ENCODE peak calls at places on chromosomes 7 and 10, in five cellular contexts. N is mesendoderm; G is neuronal stem cell; A is effector memory CD4-positive, alpha-beta T cell; I is cardiac muscle cell. H is an unnamed sample.

GRCh38 chr7:142703655-142704310 is 45.5 kb upstream of the PRSS1 start:
- DNase-seq in A (no peak), I (no peak), G (no peak), N (no peak), H (no peak)

GRCh38 chr7:116271161-116271979 is 61.0 kb downstream of the TES start:
- DNase-seq in A (no peak), G (no peak), I (peak; percentile 70), N (no peak), H (peak; percentile 80)

GRCh38 chr10:77247076-77247561 is 390.5 kb downstream of the KCNMA1 start:
- DNase-seq in N (peak; percentile 93), A (no peak), G (no peak), I (peak; percentile 91), H (peak; percentile 83)

GRCh38 chr7:28647076-28647421 is 234.7 kb downstream of the CREB5 start:
- DNase-seq in A (no peak), I (no peak), G (no peak), N (no peak), H (no peak)

GRCh38 chr10:13936826-13937225 is 350.1 kb downstream of the PRPF18 start:
- DNase-seq in I (no peak), N (no peak), G (no peak), A (no peak), H (no peak)

GRCh38 chr7:26200113-26200443 is 468 bp downstream of the HNRNPA2B1 start:
- DNase-seq in G (peak; percentile 61), A (peak; percentile 58), N (peak; percentile 80), I (peak; percentile 59), H (no peak)

GRCh38 chr7:95004618-95005282 is 97.4 kb downstream of the PPP1R9A start:
- DNase-seq in N (no peak), G (no peak), I (no peak), A (no peak), H (peak; percentile 42)

GRCh38 chr10:98170249-98171117 is 36.0 kb downstream of the R3HCC1L start:
- DNase-seq in A (no peak), N (peak; percentile 92), G (peak; percentile 59), I (peak; percentile 62), H (peak; percentile 58)

GRCh38 chr7:122768827-122769226 is 66.1 kb upstream of the RNF148 start:
- DNase-seq in N (no peak), G (no peak), A (no peak), I (no peak), H (no peak)

GRCh38 chr7:5216931-5217330 is 26.9 kb downstream of the WIPI2 start:
- DNase-seq in G (no peak), A (no peak), N (no peak), I (no peak), H (no peak)

GRCh38 chr7:6430271-6430940 is 17.3 kb downstream of the DAGLB start:
- DNase-seq in A (no peak), N (peak; percentile 52), I (peak; percentile 69), G (no peak), H (peak; percentile 68)

GRCh38 chr10:104077282-104078151 is 8.2 kb downstream of the COL17A1 start:
- DNase-seq in G (no peak), N (peak; percentile 46), A (no peak), I (no peak), H (no peak)

GRCh38 chr10:12510566-12510965 is 161.2 kb downstream of the CAMK1D start:
- DNase-seq in A (no peak), N (peak; percentile 51), G (no peak), I (no peak), H (no peak)

GRCh38 chr7:116511552-116512523 is 12.3 kb downstream of the CAV2 start:
- DNase-seq in A (no peak), N (no peak), I (peak; percentile 30), G (no peak), H (peak; percentile 39)

GRCh38 chr7:41971640-41972187 is 265.3 kb downstream of the GLI3 start:
- DNase-seq in I (no peak), G (no peak), N (no peak), A (no peak), H (no peak)
- H3K4me3 ChIP-seq in I (no peak overlapping the region), G (no peak overlapping the region), N (no peak overlapping the region), A (no peak overlapping the region), H (no peak overlapping the region)

DNA sequence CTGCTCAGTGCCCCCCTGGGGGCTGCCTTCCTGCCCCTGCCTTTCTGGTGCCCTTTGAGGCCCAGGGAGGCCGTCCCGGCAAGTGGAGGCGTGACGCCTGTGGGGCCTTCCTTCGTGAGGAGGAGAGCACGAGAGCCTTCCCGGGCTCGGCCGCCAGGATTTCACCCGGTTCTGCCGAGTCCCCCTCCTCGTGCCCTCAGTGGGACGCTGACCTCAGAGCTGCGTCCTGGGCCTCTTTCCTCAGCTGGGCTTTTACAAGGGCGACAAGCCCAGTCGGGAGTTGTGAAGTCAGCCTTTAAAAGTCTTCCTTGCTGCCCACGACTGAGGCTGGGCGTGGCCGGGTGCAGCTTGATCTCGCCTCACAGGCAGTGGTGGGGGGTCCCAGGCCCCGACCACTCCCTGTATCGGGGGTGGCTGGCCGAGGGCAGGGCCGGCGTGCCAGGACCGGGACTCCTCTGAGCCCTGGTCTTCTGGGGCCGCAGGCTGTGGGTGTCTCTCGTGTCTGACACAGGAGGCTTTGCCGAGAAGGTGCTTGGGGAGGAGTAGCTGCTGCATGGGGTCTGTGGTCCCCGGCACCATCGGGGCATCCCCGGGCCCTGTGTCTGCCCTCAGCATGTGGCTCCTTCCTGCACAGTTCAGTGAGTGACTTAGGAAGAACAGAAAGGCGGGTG is 41.8 kb downstream of the FAM20C start:
- DNase-seq in A (no peak), N (no peak), G (no peak), I (no peak), H (peak; percentile 23)
- H3K4me3 ChIP-seq in A (no peak overlapping the region), N (no peak overlapping the region), G (no peak overlapping the region), I (no peak overlapping the region), H (no peak overlapping the region)

GRCh38 chr7:27420702-27421101 is 178.1 kb downstream of the EVX1 start:
- DNase-seq in N (no peak), A (no peak), I (no peak), G (no peak), H (no peak)
- H3K4me3 ChIP-seq in N (no peak overlapping the region), A (no peak overlapping the region), I (no peak overlapping the region), G (no peak overlapping the region), H (no peak overlapping the region)

DNA sequence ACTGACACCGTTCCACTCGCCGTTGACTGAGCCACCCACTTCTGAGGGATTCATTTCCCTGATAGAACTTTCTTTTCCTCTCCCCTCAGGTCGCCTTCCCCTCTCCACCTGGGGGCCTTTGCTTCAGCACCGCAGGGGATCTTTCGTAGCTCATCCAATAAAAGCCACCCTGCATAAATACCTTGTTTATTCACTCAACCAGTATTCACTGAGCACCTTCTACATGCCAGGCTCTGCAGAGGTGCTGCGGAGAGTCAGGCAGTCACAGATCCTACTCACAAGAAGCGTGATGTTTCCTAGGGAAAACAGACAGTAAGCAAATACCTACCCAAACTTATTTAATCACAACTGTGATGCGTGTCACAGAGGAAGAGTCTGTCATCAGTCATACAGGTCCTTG is 127.7 kb downstream of the TEX36 start:
- DNase-seq in A (no peak), N (no peak), I (no peak), G (no peak), H (no peak)
- H3K4me3 ChIP-seq in A (no peak overlapping the region), N (no peak overlapping the region), I (no peak overlapping the region), G (no peak overlapping the region), H (no peak overlapping the region)

GRCh38 chr10:79079490-79080355 is 11.0 kb downstream of the ZMIZ1 start:
- DNase-seq in I (peak; percentile 42), N (peak; percentile 57), A (no peak), G (no peak), H (peak; percentile 47)
- H3K4me3 ChIP-seq in I (no peak overlapping the region), N (no peak overlapping the region), A (no peak overlapping the region), G (no peak overlapping the region), H (no peak overlapping the region)

DNA sequence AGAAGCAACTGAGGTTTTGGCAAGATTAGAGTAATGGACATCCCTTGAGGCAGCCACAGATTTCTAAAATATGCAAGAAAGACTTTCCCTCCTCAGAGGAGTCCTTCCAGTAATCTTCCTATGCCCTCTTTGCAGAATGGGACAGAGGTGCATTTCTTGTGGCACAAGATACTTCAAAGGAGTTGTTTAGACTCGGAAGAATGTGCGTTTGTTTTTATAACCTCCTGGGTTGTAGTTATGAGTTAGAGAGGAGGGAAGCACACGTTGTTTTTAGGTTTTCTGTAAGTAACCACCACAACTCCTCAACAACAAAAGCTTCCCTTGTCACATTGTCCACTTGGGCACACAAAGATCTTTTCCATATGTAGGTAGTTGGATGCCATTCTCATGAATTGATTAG is 78.1 kb upstream of the GLI3 start:
- DNase-seq in N (no peak), A (no peak), I (no peak), G (no peak), H (no peak)
- H3K4me3 ChIP-seq in N (no peak overlapping the region), A (no peak overlapping the region), I (no peak overlapping the region), G (no peak overlapping the region), H (no peak overlapping the region)

H was measured in fibroblast of lung.